ENCODE peak calls at places on chromosomes 7 and 10, in ten cellular contexts. One of them, this sample, is unnamed.

GRCh38 chr7:92244803-92245486 is 769 bp downstream of the KRIT1 start:
- DNase-seq in choroid plexus epithelial cell: peak
- DNase-seq in WERI-Rb-1: no peak
- DNase-seq in SK-N-SH: no peak
- DNase-seq in BJ: no peak
- DNase-seq in hepatocyte: no peak
- DNase-seq in progenitor cell of endocrine pancreas: no peak
- DNase-seq in AG10803: peak
- DNase-seq in A549: no peak
- DNase-seq in spleen: no peak
- DNase-seq in this sample: no peak

GRCh38 chr10:115624448-115624847 is 531.3 kb downstream of the ATRNL1 start:
- DNase-seq in AG10803: no peak
- DNase-seq in hepatocyte: peak
- DNase-seq in progenitor cell of endocrine pancreas: no peak
- DNase-seq in SK-N-SH: no peak
- DNase-seq in A549: no peak
- DNase-seq in choroid plexus epithelial cell: peak
- DNase-seq in BJ: no peak
- DNase-seq in spleen: no peak
- DNase-seq in WERI-Rb-1: no peak
- DNase-seq in this sample: no peak

GRCh38 chr7:64045301-64046040 is at the start of gene ZNF727:
- DNase-seq in spleen: peak
- DNase-seq in hepatocyte: no peak
- DNase-seq in SK-N-SH: peak
- DNase-seq in WERI-Rb-1: peak
- DNase-seq in progenitor cell of endocrine pancreas: no peak
- DNase-seq in A549: no peak
- DNase-seq in BJ: no peak
- DNase-seq in choroid plexus epithelial cell: no peak
- DNase-seq in AG10803: no peak
- DNase-seq in this sample: no peak

GRCh38 chr7:2709553-2710165 is 21.7 kb downstream of the AMZ1 start:
- DNase-seq in A549: peak
- DNase-seq in choroid plexus epithelial cell: peak
- DNase-seq in progenitor cell of endocrine pancreas: peak
- DNase-seq in spleen: peak
- DNase-seq in SK-N-SH: peak
- DNase-seq in hepatocyte: peak
- DNase-seq in WERI-Rb-1: peak
- DNase-seq in BJ: no peak
- DNase-seq in AG10803: peak
- DNase-seq in this sample: peak

GRCh38 chr10:78870458-78870857 is 198.3 kb upstream of the ZMIZ1 start:
- DNase-seq in choroid plexus epithelial cell: no peak
- DNase-seq in BJ: no peak
- DNase-seq in hepatocyte: no peak
- DNase-seq in A549: no peak
- DNase-seq in progenitor cell of endocrine pancreas: no peak
- DNase-seq in spleen: no peak
- DNase-seq in WERI-Rb-1: no peak
- DNase-seq in AG10803: no peak
- DNase-seq in SK-N-SH: no peak
- DNase-seq in this sample: no peak

GRCh38 chr10:80659284-80659683 is 121.6 kb downstream of the SH2D4B start:
- DNase-seq in choroid plexus epithelial cell: no peak
- DNase-seq in AG10803: no peak
- DNase-seq in A549: no peak
- DNase-seq in hepatocyte: no peak
- DNase-seq in progenitor cell of endocrine pancreas: no peak
- DNase-seq in spleen: no peak
- DNase-seq in WERI-Rb-1: peak
- DNase-seq in BJ: no peak
- DNase-seq in SK-N-SH: no peak
- DNase-seq in this sample: no peak

GRCh38 chr7:1364068-1364905 is 95.0 kb downstream of the MICALL2 start:
- DNase-seq in spleen: no peak
- DNase-seq in progenitor cell of endocrine pancreas: no peak
- DNase-seq in WERI-Rb-1: no peak
- DNase-seq in SK-N-SH: no peak
- DNase-seq in hepatocyte: no peak
- DNase-seq in BJ: no peak
- DNase-seq in choroid plexus epithelial cell: no peak
- DNase-seq in AG10803: no peak
- DNase-seq in A549: no peak
- DNase-seq in this sample: no peak

GRCh38 chr7:77439572-77439971 is 23.4 kb upstream of the GSAP start:
- DNase-seq in spleen: no peak
- DNase-seq in choroid plexus epithelial cell: peak
- DNase-seq in SK-N-SH: peak
- DNase-seq in progenitor cell of endocrine pancreas: no peak
- DNase-seq in hepatocyte: peak
- DNase-seq in BJ: no peak
- DNase-seq in AG10803: peak
- DNase-seq in A549: peak
- DNase-seq in WERI-Rb-1: peak
- DNase-seq in this sample: no peak

GRCh38 chr10:129658673-129659072 is 191.6 kb downstream of the MGMT start:
- DNase-seq in SK-N-SH: no peak
- DNase-seq in spleen: no peak
- DNase-seq in hepatocyte: no peak
- DNase-seq in BJ: no peak
- DNase-seq in progenitor cell of endocrine pancreas: no peak
- DNase-seq in A549: no peak
- DNase-seq in choroid plexus epithelial cell: peak
- DNase-seq in AG10803: no peak
- DNase-seq in WERI-Rb-1: peak
- DNase-seq in this sample: no peak

GRCh38 chr10:68156373-68157185 is 47.3 kb downstream of the MYPN start:
- DNase-seq in SK-N-SH: peak
- DNase-seq in hepatocyte: peak
- DNase-seq in BJ: no peak
- DNase-seq in progenitor cell of endocrine pancreas: no peak
- DNase-seq in WERI-Rb-1: peak
- DNase-seq in A549: peak
- DNase-seq in choroid plexus epithelial cell: peak
- DNase-seq in spleen: no peak
- DNase-seq in AG10803: peak
- DNase-seq in this sample: peak

GRCh38 chr10:94320285-94320914 is 42.3 kb downstream of the NOC3L start:
- DNase-seq in choroid plexus epithelial cell: peak
- DNase-seq in spleen: peak
- DNase-seq in BJ: no peak
- DNase-seq in WERI-Rb-1: peak
- DNase-seq in progenitor cell of endocrine pancreas: peak
- DNase-seq in SK-N-SH: peak
- DNase-seq in A549: peak
- DNase-seq in hepatocyte: peak
- DNase-seq in AG10803: peak
- DNase-seq in this sample: peak

GRCh38 chr7:44396498-44396897 is 71.1 kb upstream of the CAMK2B start:
- DNase-seq in hepatocyte: no peak
- DNase-seq in spleen: no peak
- DNase-seq in A549: no peak
- DNase-seq in BJ: no peak
- DNase-seq in AG10803: no peak
- DNase-seq in progenitor cell of endocrine pancreas: no peak
- DNase-seq in SK-N-SH: no peak
- DNase-seq in choroid plexus epithelial cell: no peak
- DNase-seq in WERI-Rb-1: no peak
- DNase-seq in this sample: no peak

GRCh38 chr7:33196194-33196593 is 66.8 kb downstream of the BBS9 start:
- DNase-seq in progenitor cell of endocrine pancreas: no peak
- DNase-seq in AG10803: peak
- DNase-seq in spleen: no peak
- DNase-seq in WERI-Rb-1: peak
- DNase-seq in A549: no peak
- DNase-seq in BJ: no peak
- DNase-seq in choroid plexus epithelial cell: peak
- DNase-seq in SK-N-SH: peak
- DNase-seq in hepatocyte: no peak
- DNase-seq in this sample: no peak

GRCh38 chr7:40551685-40552576 is 417.1 kb downstream of the SUGCT start:
- DNase-seq in choroid plexus epithelial cell: peak
- DNase-seq in WERI-Rb-1: peak
- DNase-seq in hepatocyte: peak
- DNase-seq in AG10803: peak
- DNase-seq in A549: no peak
- DNase-seq in progenitor cell of endocrine pancreas: no peak
- DNase-seq in BJ: peak
- DNase-seq in SK-N-SH: peak
- DNase-seq in spleen: peak
- DNase-seq in this sample: no peak

GRCh38 chr10:127405221-127405620 is 143.9 kb upstream of the NPS start:
- DNase-seq in progenitor cell of endocrine pancreas: no peak
- DNase-seq in hepatocyte: no peak
- DNase-seq in choroid plexus epithelial cell: peak
- DNase-seq in BJ: peak
- DNase-seq in A549: no peak
- DNase-seq in AG10803: peak
- DNase-seq in spleen: peak
- DNase-seq in SK-N-SH: no peak
- DNase-seq in WERI-Rb-1: no peak
- DNase-seq in this sample: no peak

DNA sequence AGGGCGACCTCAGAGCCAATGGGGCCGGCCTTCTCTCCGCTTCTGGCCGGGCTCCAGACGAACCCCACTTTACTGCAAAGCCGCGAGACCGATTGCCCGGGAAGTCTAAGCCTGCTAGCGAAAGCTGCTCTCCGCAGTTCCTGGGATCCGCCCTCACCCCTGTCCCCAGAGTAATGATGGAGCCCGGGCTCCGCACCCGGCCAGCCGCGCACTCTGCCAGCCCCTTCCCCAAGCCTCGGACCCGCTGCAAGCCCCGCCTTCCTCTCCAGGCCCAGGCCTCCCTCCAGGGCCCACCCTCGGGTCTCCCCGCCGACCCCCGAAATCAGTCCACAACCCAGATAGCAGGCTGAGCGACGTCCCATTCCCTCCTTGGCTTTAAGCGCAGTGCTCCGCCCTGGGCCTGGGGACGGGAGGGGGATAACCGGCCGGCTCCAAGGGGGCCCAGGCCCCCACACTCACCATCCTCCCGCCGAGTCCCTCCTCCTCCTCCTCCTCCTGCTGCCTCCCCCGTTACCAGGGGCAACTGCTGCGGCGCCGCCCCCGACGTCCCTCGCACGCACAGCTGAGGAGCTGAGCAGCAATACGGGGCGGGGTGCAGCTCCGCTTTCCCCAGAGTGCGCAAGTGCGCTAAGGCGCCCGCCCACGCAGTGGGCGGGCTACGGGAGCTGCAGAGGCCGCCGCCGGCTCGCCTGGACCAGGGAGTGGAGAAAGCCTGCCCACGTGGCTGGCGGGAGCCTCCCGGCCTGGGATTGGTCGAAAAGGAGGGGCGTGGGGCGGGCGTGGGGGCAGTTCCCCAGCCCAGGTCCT is at the start of gene ARL3:
- DNase-seq in choroid plexus epithelial cell: peak
- DNase-seq in spleen: peak
- DNase-seq in progenitor cell of endocrine pancreas: peak
- DNase-seq in WERI-Rb-1: peak
- DNase-seq in A549: peak
- DNase-seq in AG10803: peak
- DNase-seq in SK-N-SH: peak
- DNase-seq in BJ: peak
- DNase-seq in hepatocyte: peak
- DNase-seq in this sample: peak
- TF ChIP-seq CTCF in choroid plexus epithelial cell: no peak
- TF ChIP-seq CTCF in spleen: no peak
- TF ChIP-seq CTCF in progenitor cell of endocrine pancreas: peak
- TF ChIP-seq CTCF in WERI-Rb-1: no peak
- TF ChIP-seq CTCF in A549: no peak
- TF ChIP-seq CTCF in AG10803: no peak
- TF ChIP-seq CTCF in SK-N-SH: no peak
- TF ChIP-seq CTCF in BJ: peak
- TF ChIP-seq CTCF in hepatocyte: peak
- TF ChIP-seq CTCF in this sample: peak

GRCh38 chr10:29658984-29659769 is 24.4 kb upstream of the SVIL start:
- DNase-seq in BJ: peak
- DNase-seq in spleen: no peak
- DNase-seq in WERI-Rb-1: no peak
- DNase-seq in progenitor cell of endocrine pancreas: no peak
- DNase-seq in AG10803: peak
- DNase-seq in hepatocyte: peak
- DNase-seq in choroid plexus epithelial cell: peak
- DNase-seq in A549: peak
- DNase-seq in SK-N-SH: no peak
- DNase-seq in this sample: peak
- TF ChIP-seq CTCF in BJ: peak
- TF ChIP-seq CTCF in spleen: peak
- TF ChIP-seq CTCF in WERI-Rb-1: no peak
- TF ChIP-seq CTCF in progenitor cell of endocrine pancreas: no peak
- TF ChIP-seq CTCF in AG10803: peak
- TF ChIP-seq CTCF in hepatocyte: peak
- TF ChIP-seq CTCF in choroid plexus epithelial cell: peak
- TF ChIP-seq CTCF in A549: no peak
- TF ChIP-seq CTCF in SK-N-SH: peak
- TF ChIP-seq CTCF in this sample: peak

DNA sequence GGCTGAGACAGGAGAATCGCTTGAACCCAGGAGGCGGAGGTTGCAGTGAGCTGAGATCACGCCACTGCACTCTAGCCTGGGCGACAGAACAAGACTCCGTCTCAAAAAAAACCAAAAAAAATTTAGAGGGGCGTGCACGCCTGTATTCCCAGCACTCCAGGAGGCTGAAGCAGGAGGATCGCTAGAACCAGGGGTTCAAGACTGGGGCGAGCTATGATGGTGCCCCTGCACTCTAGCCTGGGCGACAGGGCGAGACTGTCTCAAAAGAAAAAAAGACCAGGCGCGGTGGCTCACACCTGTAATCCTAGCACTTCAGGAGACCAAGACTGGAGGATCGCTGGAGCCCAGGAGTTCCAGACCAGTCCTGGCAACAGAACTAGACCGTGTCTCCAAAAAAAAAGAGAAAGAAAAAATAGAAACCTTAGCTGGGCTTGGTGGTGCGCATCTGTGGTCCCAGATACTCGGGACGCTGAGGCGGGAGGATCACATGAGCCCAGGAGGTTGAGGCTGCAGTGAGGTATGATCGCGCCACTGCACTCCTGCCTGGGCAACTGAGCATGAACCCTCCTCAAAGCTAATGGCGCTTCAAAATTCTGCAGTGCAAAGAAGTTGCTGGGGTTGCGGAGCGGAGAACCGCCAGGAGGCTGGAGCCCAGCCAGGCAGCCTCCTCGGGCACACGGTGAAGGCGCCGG is 382 bp upstream of the MBLAC1 start:
- DNase-seq in BJ: no peak
- DNase-seq in SK-N-SH: no peak
- DNase-seq in A549: no peak
- DNase-seq in choroid plexus epithelial cell: no peak
- DNase-seq in spleen: no peak
- DNase-seq in AG10803: no peak
- DNase-seq in WERI-Rb-1: no peak
- DNase-seq in progenitor cell of endocrine pancreas: no peak
- DNase-seq in hepatocyte: no peak
- DNase-seq in this sample: no peak
- TF ChIP-seq CTCF in BJ: peak
- TF ChIP-seq CTCF in SK-N-SH: no peak
- TF ChIP-seq CTCF in A549: no peak
- TF ChIP-seq CTCF in choroid plexus epithelial cell: peak
- TF ChIP-seq CTCF in spleen: no peak
- TF ChIP-seq CTCF in AG10803: no peak
- TF ChIP-seq CTCF in WERI-Rb-1: no peak
- TF ChIP-seq CTCF in progenitor cell of endocrine pancreas: peak
- TF ChIP-seq CTCF in hepatocyte: no peak
- TF ChIP-seq CTCF in this sample: no peak

GRCh38 chr10:125038637-125039036 is 96.7 kb downstream of the ZRANB1 start:
- DNase-seq in choroid plexus epithelial cell: no peak
- DNase-seq in hepatocyte: no peak
- DNase-seq in SK-N-SH: no peak
- DNase-seq in A549: peak
- DNase-seq in progenitor cell of endocrine pancreas: no peak
- DNase-seq in BJ: no peak
- DNase-seq in spleen: no peak
- DNase-seq in WERI-Rb-1: no peak
- DNase-seq in AG10803: peak
- DNase-seq in this sample: no peak
- TF ChIP-seq CTCF in choroid plexus epithelial cell: peak
- TF ChIP-seq CTCF in hepatocyte: no peak
- TF ChIP-seq CTCF in SK-N-SH: peak
- TF ChIP-seq CTCF in A549: no peak
- TF ChIP-seq CTCF in progenitor cell of endocrine pancreas: no peak
- TF ChIP-seq CTCF in BJ: peak
- TF ChIP-seq CTCF in spleen: no peak
- TF ChIP-seq CTCF in WERI-Rb-1: peak
- TF ChIP-seq CTCF in AG10803: no peak
- TF ChIP-seq CTCF in this sample: no peak

This sample was measured in CD4-positive, alpha-beta T cell.